ENCODE peak calls at places on chromosomes 6 and 20, in eight cellular contexts. P is activated naive CD4-positive, alpha-beta T cell; B is aorta; G is heart right ventricle; Q is choroid plexus epithelial cell; C is adrenal gland; D is EH; T is A172. I is an unnamed sample.

GRCh38 chr20:16222859-16223411 is 350.3 kb downstream of the KIF16B start:
- DNase-seq in P (no peak), B (no peak), G (no peak), Q (no peak), C (no peak), D (no peak), T (peak; percentile 36), I (no peak)

GRCh38 chr6:10547809-10548208 is 26.7 kb downstream of the GCNT2 start:
- DNase-seq in P (no peak), B (no peak), G (no peak), Q (no peak), C (no peak), D (no peak), T (no peak), I (no peak)

GRCh38 chr6:31901953-31902643 is at the start of gene ZBTB12:
- DNase-seq in P (peak; percentile 69), B (peak; percentile 95), G (peak; percentile 91), Q (peak; percentile 98), C (peak; percentile 95), D (peak; percentile 95), T (peak; percentile 87), I (peak; percentile 92)

GRCh38 chr6:157236040-157236725 is 87.1 kb downstream of the TMEM242 start:
- DNase-seq in P (no peak), B (no peak), G (no peak), Q (no peak), C (no peak), D (no peak), T (no peak), I (no peak)

GRCh38 chr20:63698739-63699465 is 2.5 kb downstream of the TNFRSF6B start:
- DNase-seq in P (no peak), B (peak; percentile 94), G (peak; percentile 50), Q (peak; percentile 91), C (peak; percentile 90), D (peak; percentile 92), T (peak; percentile 97), I (no peak)

GRCh38 chr20:33437141-33437911 is 6.2 kb downstream of the SNTA1 start:
- DNase-seq in P (no peak), B (peak; percentile 91), G (peak; percentile 80), Q (peak; percentile 90), C (no peak), D (peak; percentile 57), T (peak; percentile 44), I (peak; percentile 22)

GRCh38 chr6:148027201-148027600 is 315.4 kb upstream of the SASH1 start:
- DNase-seq in P (no peak), B (no peak), G (no peak), Q (no peak), C (no peak), D (no peak), T (no peak), I (no peak)

GRCh38 chr20:51185861-51186260 is 163.0 kb upstream of the KCNG1 start:
- DNase-seq in P (no peak), B (no peak), G (no peak), Q (no peak), C (no peak), D (no peak), T (no peak), I (no peak)

GRCh38 chr20:60882776-60883303 is 369.2 kb upstream of the CDH4 start:
- DNase-seq in P (no peak), B (no peak), G (no peak), Q (no peak), C (no peak), D (no peak), T (no peak), I (no peak)